ENCODE peak calls at places on chromosome 13, in ten cellular contexts. Y, M, X, K, J, N, D, V, R and G are unnamed samples.

GRCh38 chr13:67200605-67201004 is 29.5 kb downstream of the PCDH9 start:
- DNase-seq in K (no peak), X (no peak), Y (no peak), J (no peak), R (no peak), N (no peak), D (no peak), V (no peak), M (no peak), G (no peak)

GRCh38 chr13:112056284-112056727 is 10.6 kb upstream of the SOX1 start:
- DNase-seq in M (peak; percentile 40), V (no peak), R (no peak), J (no peak), N (no peak), D (no peak), X (no peak), Y (no peak), K (no peak), G (no peak)

GRCh38 chr13:21901772-21902708 is 231.2 kb downstream of the FGF9 start:
- DNase-seq in K (no peak), X (no peak), D (no peak), R (no peak), N (no peak), M (no peak), J (no peak), V (no peak), Y (no peak), G (no peak)

GRCh38 chr13:39279077-39279476 is 240.8 kb downstream of the NHLRC3 start:
- DNase-seq in D (no peak), J (no peak), X (no peak), V (no peak), M (no peak), R (no peak), Y (no peak), K (no peak), N (no peak), G (no peak)

GRCh38 chr13:66673401-66673800 is 556.7 kb downstream of the PCDH9 start:
- DNase-seq in J (no peak), K (no peak), M (no peak), R (no peak), X (peak; percentile 78), V (peak; percentile 44), N (no peak), Y (no peak), D (no peak), G (no peak)

GRCh38 chr13:98370806-98371553 is 193.9 kb upstream of the RNF113B start:
- DNase-seq in N (peak; percentile 47), V (peak; percentile 77), M (no peak), D (no peak), J (no peak), X (peak; percentile 69), R (no peak), K (no peak), Y (no peak), G (no peak)

GRCh38 chr13:68927387-68928026 is 1180.1 kb upstream of the ATXN8OS start:
- DNase-seq in N (no peak), J (no peak), M (no peak), Y (peak; percentile 16), R (no peak), D (no peak), X (peak; percentile 2), K (no peak), V (no peak), G (no peak)

GRCh38 chr13:49986471-49986870 is 10.4 kb upstream of the TRIM13 start:
- DNase-seq in R (no peak), D (no peak), K (no peak), Y (no peak), M (no peak), J (no peak), N (no peak), V (no peak), X (no peak), G (no peak)

GRCh38 chr13:84607614-84608013 is 725.3 kb upstream of the SLITRK1 start:
- DNase-seq in N (peak; percentile 50), M (no peak), X (peak; percentile 84), K (no peak), J (no peak), V (peak; percentile 1), Y (no peak), D (no peak), R (no peak), G (no peak)

GRCh38 chr13:84609716-84610115 is 727.4 kb upstream of the SLITRK1 start:
- DNase-seq in Y (no peak), X (peak; percentile 76), D (no peak), N (no peak), J (no peak), R (no peak), V (no peak), M (no peak), K (no peak), G (no peak)

GRCh38 chr13:84606616-84607015 is 724.3 kb upstream of the SLITRK1 start:
- DNase-seq in D (no peak), R (no peak), V (no peak), Y (no peak), J (no peak), N (no peak), X (no peak), M (no peak), K (no peak), G (no peak)

GRCh38 chr13:84605927-84606326 is 723.7 kb upstream of the SLITRK1 start:
- DNase-seq in X (no peak), M (no peak), N (no peak), D (no peak), R (no peak), Y (no peak), V (no peak), K (no peak), J (no peak), G (no peak)
- TF ChIP-seq CTCF in X (no peak), M (no peak), N (no peak), D (no peak), R (no peak), Y (no peak), V (no peak), K (no peak), J (peak; percentile 27), G (no peak)

DNA sequence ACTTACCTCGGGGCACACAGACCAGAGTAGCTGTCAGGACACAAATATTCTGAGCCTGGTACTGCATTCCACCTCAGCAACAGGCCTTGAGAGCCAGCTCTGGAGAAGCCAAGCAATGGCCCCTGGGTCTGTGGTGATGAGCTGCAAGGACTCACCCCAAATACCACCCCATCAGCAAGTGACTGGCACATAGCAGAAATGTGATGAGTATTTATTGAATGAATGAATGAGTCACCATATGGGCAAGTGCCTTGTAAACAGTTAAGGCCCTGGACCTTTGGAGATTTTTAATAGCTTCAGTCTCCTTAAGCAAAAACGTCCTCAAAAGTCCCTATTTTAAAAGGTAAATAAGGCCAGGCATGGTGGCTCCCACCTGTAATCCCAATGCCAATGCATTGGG is 18.2 kb downstream of the GSX1 start:
- DNase-seq in M (no peak), D (no peak), N (no peak), V (no peak), X (no peak), J (no peak), K (no peak), R (no peak), Y (no peak), G (no peak)
- TF ChIP-seq CTCF in M (no peak), D (no peak), N (no peak), V (no peak), X (no peak), J (no peak), K (no peak), R (no peak), Y (no peak), G (no peak)

GRCh38 chr13:60091573-60091972 is 72.2 kb downstream of the DIAPH3 start:
- DNase-seq in D (no peak), M (no peak), J (no peak), X (no peak), K (no peak), N (no peak), R (no peak), V (no peak), Y (no peak), G (no peak)
- TF ChIP-seq CTCF in D (no peak), M (no peak), J (no peak), X (peak; percentile 14), K (no peak), N (no peak), R (no peak), V (no peak), Y (peak; percentile 29), G (no peak)

GRCh38 chr13:45441633-45442032 is 23.1 kb upstream of the COG3 start:
- DNase-seq in Y (no peak), M (peak; percentile 30), N (no peak), D (no peak), J (no peak), R (no peak), X (peak; percentile 21), K (no peak), V (no peak), G (no peak)
- TF ChIP-seq CTCF in Y (peak; percentile 25), M (no peak), N (peak; percentile 24), D (no peak), J (no peak), R (no peak), X (peak; percentile 28), K (no peak), V (peak; percentile 9), G (no peak)

GRCh38 chr13:90360785-90361184 is 986.7 kb upstream of the MIR17HG start:
- DNase-seq in R (no peak), Y (no peak), K (no peak), J (no peak), D (no peak), V (no peak), M (no peak), N (no peak), X (no peak), G (no peak)

GRCh38 chr13:90362718-90363117 is 984.8 kb upstream of the MIR17HG start:
- DNase-seq in J (no peak), V (peak; percentile 19), D (no peak), N (no peak), R (no peak), Y (no peak), X (peak; percentile 46), M (no peak), K (no peak), G (no peak)

DNA sequence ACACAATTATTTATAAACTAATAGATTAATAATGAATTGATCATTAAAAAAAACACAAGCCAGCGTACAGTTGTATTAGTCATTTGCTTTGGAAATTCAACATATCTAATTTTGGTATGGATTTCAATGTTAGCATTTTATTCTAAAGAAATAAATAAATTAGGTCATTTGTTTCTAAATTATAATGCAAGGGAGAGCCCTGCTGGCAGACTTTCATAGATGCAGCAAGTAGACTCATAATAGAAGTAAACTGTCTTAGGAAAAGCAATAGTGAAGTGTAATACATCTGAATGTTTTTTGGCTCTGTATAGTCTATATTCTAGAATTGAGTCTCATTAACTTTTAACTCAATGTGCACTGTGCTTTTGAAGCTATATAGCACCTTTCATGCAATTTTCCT is 982.4 kb upstream of the MIR17HG start:
- DNase-seq in V (no peak), M (no peak), J (no peak), Y (no peak), D (no peak), R (no peak), X (peak; percentile 10), N (no peak), K (no peak), G (no peak)
- TF ChIP-seq CTCF in V (no peak), M (no peak), J (no peak), Y (peak; percentile 53), D (no peak), R (no peak), X (peak; percentile 20), N (peak; percentile 36), K (no peak), G (no peak)

GRCh38 chr13:100542546-100543156 is 45.9 kb downstream of the GGACT start:
- DNase-seq in N (no peak), Y (no peak), V (no peak), X (peak; percentile 71), D (no peak), K (no peak), M (peak; percentile 80), J (peak; percentile 37), R (no peak), G (no peak)
- TF ChIP-seq CTCF in N (peak; percentile 18), Y (peak; percentile 67), V (peak; percentile 44), X (peak; percentile 52), D (no peak), K (peak; percentile 35), M (peak; percentile 1), J (peak; percentile 81), R (peak; percentile 59), G (peak; percentile 28)